ENCODE peak calls at places on chromosomes 4 and X, in nine cellular contexts. L, C, B, V, R, P, G, S and O are unnamed samples.
A peak's percentile ranks its signal among the peaks of the same experiment; 100 is the strongest.

GRCh38 chrX:101617211-101618191 is at the start of gene ARMCX6:
- DNase-seq in L (peak; percentile 70), C (peak; percentile 59), B (peak; percentile 72), V (peak; percentile 93), R (peak; percentile 71), P (peak; percentile 21), G (peak; percentile 69), S (peak; percentile 69), O (peak; percentile 54)

GRCh38 chr4:31349907-31350306 is 629.7 kb downstream of the PCDH7 start:
- DNase-seq in L (no peak), C (no peak), B (no peak), V (no peak), R (no peak), P (no peak), G (no peak), S (no peak), O (no peak)

GRCh38 chr4:25108556-25108955 is 51.7 kb downstream of the SEPSECS start:
- DNase-seq in L (no peak), C (no peak), B (no peak), V (no peak), R (no peak), P (no peak), G (no peak), S (no peak), O (no peak)

GRCh38 chr4:123661080-123661737 is 264.6 kb downstream of the SPRY1 start:
- DNase-seq in L (no peak), C (no peak), B (peak; percentile 20), V (no peak), R (no peak), P (no peak), G (no peak), S (no peak), O (no peak)

GRCh38 chr4:75512336-75513211 is 1.6 kb downstream of the RCHY1 start:
- DNase-seq in L (no peak), C (no peak), B (peak; percentile 77), V (no peak), R (no peak), P (no peak), G (no peak), S (no peak), O (no peak)

GRCh38 chrX:154734101-154734781 is 16.6 kb downstream of the GAB3 start:
- DNase-seq in L (no peak), C (no peak), B (no peak), V (no peak), R (peak; percentile 21), P (no peak), G (no peak), S (no peak), O (peak; percentile 19)

GRCh38 chr4:152385551-152385950 is 150.3 kb downstream of the FBXW7 start:
- DNase-seq in L (no peak), C (no peak), B (peak; percentile 20), V (no peak), R (no peak), P (no peak), G (no peak), S (no peak), O (no peak)

GRCh38 chr4:17168571-17168970 is 270.1 kb upstream of the LDB2 start:
- DNase-seq in L (no peak), C (no peak), B (peak; percentile 62), V (no peak), R (no peak), P (peak; percentile 37), G (no peak), S (no peak), O (no peak)

GRCh38 chrX:11953615-11954014 is 184.7 kb upstream of the FRMPD4 start:
- DNase-seq in L (no peak), C (peak; percentile 49), B (peak; percentile 86), V (no peak), R (no peak), P (peak; percentile 5), G (no peak), S (no peak), O (no peak)

GRCh38 chr4:135948797-135949196 is 1583.5 kb downstream of the PCDH18 start:
- DNase-seq in L (no peak), C (no peak), B (no peak), V (no peak), R (no peak), P (no peak), G (no peak), S (no peak), O (no peak)

GRCh38 chr4:16082424-16083216 is 1.2 kb downstream of the PROM1 start:
- DNase-seq in L (peak; percentile 43), C (peak; percentile 37), B (no peak), V (peak; percentile 89), R (no peak), P (no peak), G (peak; percentile 54), S (peak; percentile 50), O (no peak)

GRCh38 chr4:101724093-101724492 is 66.4 kb upstream of the BANK1 start:
- DNase-seq in L (no peak), C (no peak), B (no peak), V (no peak), R (no peak), P (no peak), G (no peak), S (no peak), O (no peak)

GRCh38 chr4:153947124-153947523 is 158.2 kb upstream of the SFRP2 start:
- DNase-seq in L (no peak), C (no peak), B (no peak), V (no peak), R (no peak), P (no peak), G (no peak), S (no peak), O (no peak)
- TF ChIP-seq CTCF in L (no peak), C (no peak), B (no peak), V (no peak), R (no peak), P (no peak), G (no peak), S (no peak), O (no peak)

GRCh38 chr4:158859661-158860060 is 90.8 kb downstream of the FNIP2 start:
- DNase-seq in L (no peak), C (no peak), B (no peak), V (no peak), R (no peak), P (no peak), G (no peak), S (no peak), O (no peak)

GRCh38 chr4:158858410-158859189 is 89.8 kb downstream of the FNIP2 start:
- DNase-seq in L (no peak), C (no peak), B (peak; percentile 50), V (no peak), R (no peak), P (peak; percentile 20), G (no peak), S (no peak), O (no peak)

GRCh38 chr4:158854236-158854635 is 85.4 kb downstream of the FNIP2 start:
- DNase-seq in L (no peak), C (no peak), B (no peak), V (no peak), R (no peak), P (no peak), G (no peak), S (no peak), O (no peak)

GRCh38 chr4:158860856-158861255 is 92.0 kb downstream of the FNIP2 start:
- DNase-seq in L (no peak), C (no peak), B (no peak), V (no peak), R (no peak), P (no peak), G (no peak), S (no peak), O (no peak)

GRCh38 chr4:158856852-158857251 is 88.0 kb downstream of the FNIP2 start:
- DNase-seq in L (peak; percentile 33), C (no peak), B (peak; percentile 68), V (no peak), R (no peak), P (peak; percentile 17), G (no peak), S (no peak), O (no peak)
- TF ChIP-seq CTCF in L (peak; percentile 76), C (no peak), B (peak; percentile 72), V (peak; percentile 44), R (peak; percentile 52), P (peak; percentile 59), G (peak; percentile 64), S (no peak), O (peak; percentile 31)

DNA sequence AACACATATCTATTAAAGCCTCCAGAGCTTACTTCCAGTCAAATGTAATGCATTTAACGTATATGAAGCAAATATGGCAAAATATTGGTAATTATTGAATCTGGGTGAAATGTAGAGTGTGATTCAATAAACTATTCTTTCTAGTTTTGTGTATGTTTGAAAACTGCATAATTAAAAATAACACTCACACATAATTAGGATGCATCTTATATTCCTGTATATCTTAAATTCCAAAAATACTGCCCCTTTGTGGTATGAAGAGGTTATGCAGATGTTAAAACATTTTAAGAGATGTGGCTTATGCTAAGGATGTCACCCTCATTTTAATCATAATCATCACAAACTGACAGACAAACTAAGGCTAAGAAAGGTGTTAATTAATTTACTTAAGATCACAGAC is 182.9 kb downstream of the COX18 start:
- DNase-seq in L (no peak), C (no peak), B (no peak), V (no peak), R (no peak), P (no peak), G (no peak), S (no peak), O (no peak)
- TF ChIP-seq CTCF in L (no peak), C (no peak), B (peak; percentile 44), V (no peak), R (no peak), P (peak; percentile 24), G (no peak), S (no peak), O (no peak)

GRCh38 chr4:158835456-158836369 is 66.9 kb downstream of the FNIP2 start:
- DNase-seq in L (no peak), C (no peak), B (no peak), V (no peak), R (no peak), P (no peak), G (no peak), S (no peak), O (no peak)

GRCh38 chr4:158836828-158837449 is 68.1 kb downstream of the FNIP2 start:
- DNase-seq in L (no peak), C (no peak), B (no peak), V (no peak), R (no peak), P (no peak), G (no peak), S (no peak), O (no peak)

GRCh38 chr4:158841540-158841939 is 72.7 kb downstream of the FNIP2 start:
- DNase-seq in L (no peak), C (no peak), B (no peak), V (no peak), R (no peak), P (no peak), G (no peak), S (no peak), O (no peak)

GRCh38 chr4:158837527-158838141 is 68.8 kb downstream of the FNIP2 start:
- DNase-seq in L (no peak), C (no peak), B (no peak), V (no peak), R (no peak), P (no peak), G (no peak), S (no peak), O (no peak)

DNA sequence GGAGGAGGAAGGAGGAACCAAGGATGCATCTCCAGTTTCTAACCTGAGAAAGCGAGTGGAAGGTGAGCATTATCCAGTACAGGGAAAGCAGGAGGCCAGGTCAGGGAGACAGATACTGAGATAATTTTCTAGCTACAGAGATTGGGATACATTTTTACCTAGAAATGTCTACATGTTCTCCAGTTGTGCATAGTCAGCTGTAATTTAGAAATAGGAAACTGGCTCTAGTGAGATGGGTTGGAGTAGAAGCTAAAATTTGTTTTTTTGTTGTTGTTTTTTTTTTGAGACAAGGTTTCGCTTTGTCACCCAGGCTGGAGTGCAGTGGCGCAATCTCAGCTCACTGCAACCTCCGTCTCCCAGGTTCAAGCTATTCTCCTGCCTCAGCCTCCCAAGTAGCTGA is 71.3 kb downstream of the FNIP2 start:
- DNase-seq in L (no peak), C (no peak), B (no peak), V (no peak), R (no peak), P (no peak), G (no peak), S (no peak), O (no peak)
- TF ChIP-seq CTCF in L (no peak), C (no peak), B (no peak), V (no peak), R (no peak), P (no peak), G (no peak), S (no peak), O (no peak)